ENCODE peak calls at places on chromosomes 1 and 21, in nine cellular contexts. E is AG10803, H is cardiac muscle cell, U is heart left ventricle, Y is left lung, L is K562, I is brain microvascular endothelial cell, X is BJ, T is bronchial epithelial cell. Q is an unnamed sample.

GRCh38 chr1:184299076-184299790 is 87.6 kb upstream of the C1orf21 start:
- DNase-seq in H (no peak), Y (no peak), X (peak), L (no peak), T (peak), I (peak), E (peak), U (no peak), Q (peak)

GRCh38 chr1:168640184-168640583 is 63.8 kb downstream of the XCL1 start:
- DNase-seq in U (no peak), I (no peak), T (no peak), H (no peak), L (no peak), E (no peak), X (no peak), Y (no peak), Q (no peak)

GRCh38 chr1:47776554-47777156 is 220.5 kb downstream of the TRABD2B start:
- DNase-seq in X (no peak), H (no peak), U (no peak), Y (no peak), L (no peak), I (no peak), E (no peak), T (no peak), Q (no peak)

GRCh38 chr1:14476170-14476955 is 122.1 kb upstream of the KAZN start:
- DNase-seq in E (peak), X (no peak), Y (no peak), U (no peak), L (no peak), I (no peak), H (no peak), T (no peak), Q (no peak)

GRCh38 chr21:14673649-14674048 is 127.5 kb upstream of the SAMSN1 start:
- DNase-seq in Y (no peak), L (no peak), E (no peak), U (no peak), I (no peak), X (no peak), H (no peak), T (no peak), Q (no peak)

GRCh38 chr1:211336161-211336560 is 9.5 kb downstream of the TRAF5 start:
- DNase-seq in U (no peak), Y (no peak), T (no peak), E (no peak), I (no peak), H (no peak), L (no peak), X (no peak), Q (no peak)

GRCh38 chr1:226662704-226663326 is 76.3 kb downstream of the ITPKB start:
- DNase-seq in X (peak), H (no peak), L (no peak), E (peak), U (peak), I (peak), Y (peak), T (peak), Q (peak)

GRCh38 chr1:39076127-39076798 is 50.1 kb downstream of the NDUFS5 start:
- DNase-seq in H (no peak), E (peak), Y (no peak), U (peak), I (peak), T (peak), L (peak), X (no peak), Q (peak)

GRCh38 chr1:196309386-196309785 is 298.9 kb downstream of the KCNT2 start:
- DNase-seq in E (peak), I (no peak), X (peak), T (peak), Y (no peak), U (no peak), L (no peak), H (peak), Q (peak)

GRCh38 chr1:78493456-78493855 is 2.7 kb downstream of the PTGFR start:
- DNase-seq in E (peak), X (no peak), T (no peak), H (no peak), Y (no peak), L (no peak), U (no peak), I (no peak), Q (no peak)

GRCh38 chr1:12229386-12229834 is 420 bp upstream of the VPS13D start:
- DNase-seq in I (no peak), U (no peak), L (no peak), H (no peak), Y (no peak), X (no peak), T (no peak), E (no peak), Q (no peak)

GRCh38 chr1:188689542-188689941 is 1788.1 kb downstream of the BRINP3 start:
- DNase-seq in I (peak), E (no peak), X (no peak), Y (no peak), U (no peak), H (no peak), T (no peak), L (no peak), Q (peak)

GRCh38 chr1:94808682-94809081 is 11.5 kb upstream of the SLC44A3 start:
- DNase-seq in L (no peak), Y (no peak), E (no peak), X (no peak), U (no peak), I (no peak), H (no peak), T (no peak), Q (no peak)

GRCh38 chr1:25685938-25686665 is 69.5 kb downstream of the MAN1C1 start:
- DNase-seq in H (no peak), E (no peak), T (no peak), L (no peak), X (no peak), I (no peak), Y (no peak), U (no peak), Q (no peak)

GRCh38 chr1:220808501-220809186 is 21.9 kb downstream of the MTARC1 start:
- DNase-seq in X (no peak), Y (no peak), T (no peak), H (peak), E (no peak), L (no peak), I (peak), U (no peak), Q (peak)

GRCh38 chr1:156153362-156153761 is at the start of gene SEMA4A:
- DNase-seq in U (no peak), I (no peak), T (peak), H (no peak), X (no peak), Y (no peak), L (no peak), E (no peak), Q (peak)

GRCh38 chr1:215970406-215970805 is 403.3 kb downstream of the KCTD3 start:
- DNase-seq in L (no peak), E (peak), H (peak), X (no peak), Y (no peak), T (no peak), U (no peak), I (no peak), Q (no peak)

GRCh38 chr1:107648071-107648470 is 316.9 kb downstream of the VAV3 start:
- DNase-seq in E (peak), U (no peak), L (no peak), T (peak), Y (no peak), H (no peak), I (peak), X (no peak), Q (peak)

GRCh38 chr1:91818713-91818975 is 67.3 kb downstream of the TGFBR3 start:
- DNase-seq in U (no peak), E (no peak), H (no peak), T (no peak), L (no peak), Y (no peak), I (no peak), X (no peak), Q (no peak)

GRCh38 chr21:42991992-42992740 is 17.8 kb downstream of the PKNOX1 start:
- DNase-seq in T (peak), U (no peak), X (peak), L (peak), H (peak), E (peak), Y (peak), I (peak), Q (peak)

GRCh38 chr1:198638894-198639319 is at the start of gene PTPRC:
- DNase-seq in T (no peak), U (no peak), E (no peak), H (no peak), I (no peak), L (no peak), Y (no peak), X (no peak), Q (no peak)

GRCh38 chr21:37593015-37593414 is 226.4 kb downstream of the DYRK1A start:
- DNase-seq in I (no peak), U (no peak), L (no peak), E (no peak), X (no peak), T (no peak), H (peak), Y (no peak), Q (no peak)

GRCh38 chr21:35563885-35564451 is 496.4 kb downstream of the SETD4 start:
- DNase-seq in X (peak), L (no peak), Y (peak), E (peak), H (no peak), T (no peak), I (peak), U (peak), Q (no peak)

GRCh38 chr1:111220302-111220890 is 7.1 kb upstream of the CHI3L2 start:
- DNase-seq in Y (no peak), H (no peak), L (no peak), X (no peak), I (no peak), E (no peak), U (no peak), T (no peak), Q (no peak)

GRCh38 chr1:151858030-151858746 is 4.7 kb upstream of the THEM5 start:
- DNase-seq in Y (no peak), H (no peak), I (no peak), T (peak), L (no peak), X (no peak), E (peak), U (no peak), Q (peak)

GRCh38 chr1:235050911-235051360 is 77.7 kb downstream of the TOMM20 start:
- DNase-seq in H (no peak), L (peak), Y (no peak), E (peak), T (peak), I (peak), U (peak), X (no peak), Q (peak)

GRCh38 chr1:180927348-180927747 is 14.7 kb downstream of the KIAA1614 start:
- DNase-seq in E (no peak), Y (no peak), X (no peak), T (no peak), L (no peak), H (peak), U (no peak), I (no peak), Q (no peak)

GRCh38 chr1:72724951-72725863 is 442.9 kb upstream of the NEGR1 start:
- DNase-seq in L (no peak), U (peak), Y (no peak), T (no peak), E (no peak), X (no peak), H (peak), I (no peak), Q (no peak)

GRCh38 chr1:226568077-226568831 is 19.7 kb downstream of the STUM start:
- DNase-seq in T (no peak), E (peak), I (no peak), H (peak), L (no peak), X (peak), Y (no peak), U (no peak), Q (no peak)

GRCh38 chr1:16903054-16903453 is 7.3 kb downstream of the RNU1-2 start:
- DNase-seq in I (peak), L (no peak), U (no peak), T (peak), H (peak), E (peak), X (peak), Y (no peak), Q (peak)

GRCh38 chr1:54571326-54571725 is 23.3 kb downstream of the ACOT11 start:
- DNase-seq in H (no peak), L (no peak), X (no peak), I (no peak), Y (no peak), U (no peak), T (peak), E (no peak), Q (peak)

DNA sequence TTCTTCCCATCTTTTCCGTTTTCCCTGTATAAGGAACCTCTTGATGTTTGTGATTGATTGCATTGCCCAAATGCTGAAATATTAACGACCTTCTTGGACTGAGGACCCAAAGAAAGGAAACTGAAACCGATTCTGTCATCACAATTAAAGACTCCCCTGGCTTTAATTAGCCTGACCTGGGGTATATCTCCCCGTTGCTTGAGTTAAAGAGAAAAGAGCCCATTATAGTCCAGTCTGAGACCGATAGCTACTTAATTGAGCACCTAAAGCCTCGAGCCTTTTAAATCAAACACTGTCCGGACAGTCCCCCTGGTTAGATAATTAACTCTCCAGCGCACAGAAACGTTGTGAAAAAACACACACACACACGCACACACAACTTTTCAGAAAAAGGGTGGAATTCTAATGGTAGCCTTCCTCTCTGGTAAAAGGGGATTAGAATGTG is 8.0 kb downstream of the LMO4 start:
- DNase-seq in E (no peak), X (no peak), H (no peak), I (no peak), T (no peak), L (no peak), U (no peak), Y (no peak), Q (peak)
- H3K4me3 ChIP-seq in E (peak), X (no peak), H (no peak), I (peak), T (no peak), L (no peak), U (peak), Y (peak), Q (peak)

GRCh38 chr1:171740987-171741871 is 636 bp downstream of the VAMP4 start:
- DNase-seq in H (peak), U (peak), E (peak), Y (peak), X (no peak), T (peak), L (peak), I (peak), Q (peak)
- TF ChIP-seq CTCF in H (peak), U (no peak), E (peak), Y (peak), X (peak), T (peak), L (peak), I (peak), Q (no peak)

GRCh38 chr1:52727956-52728656 is 1.9 kb downstream of the ZYG11B start:
- DNase-seq in U (no peak), I (no peak), X (no peak), Y (no peak), H (no peak), E (no peak), L (no peak), T (peak), Q (peak)
- H3K4me3 ChIP-seq in U (peak), I (no peak), X (no peak), Y (peak), H (peak), E (peak), L (no peak), T (no peak), Q (no peak)

GRCh38 chr1:178774263-178774662 is 49.2 kb downstream of the RALGPS2 start:
- DNase-seq in T (peak), X (no peak), U (no peak), E (peak), L (no peak), Y (no peak), H (peak), I (no peak), Q (peak)
- TF ChIP-seq CTCF in T (no peak), X (no peak), U (peak), E (peak), L (peak), Y (peak), H (peak), I (no peak), Q (no peak)

DNA sequence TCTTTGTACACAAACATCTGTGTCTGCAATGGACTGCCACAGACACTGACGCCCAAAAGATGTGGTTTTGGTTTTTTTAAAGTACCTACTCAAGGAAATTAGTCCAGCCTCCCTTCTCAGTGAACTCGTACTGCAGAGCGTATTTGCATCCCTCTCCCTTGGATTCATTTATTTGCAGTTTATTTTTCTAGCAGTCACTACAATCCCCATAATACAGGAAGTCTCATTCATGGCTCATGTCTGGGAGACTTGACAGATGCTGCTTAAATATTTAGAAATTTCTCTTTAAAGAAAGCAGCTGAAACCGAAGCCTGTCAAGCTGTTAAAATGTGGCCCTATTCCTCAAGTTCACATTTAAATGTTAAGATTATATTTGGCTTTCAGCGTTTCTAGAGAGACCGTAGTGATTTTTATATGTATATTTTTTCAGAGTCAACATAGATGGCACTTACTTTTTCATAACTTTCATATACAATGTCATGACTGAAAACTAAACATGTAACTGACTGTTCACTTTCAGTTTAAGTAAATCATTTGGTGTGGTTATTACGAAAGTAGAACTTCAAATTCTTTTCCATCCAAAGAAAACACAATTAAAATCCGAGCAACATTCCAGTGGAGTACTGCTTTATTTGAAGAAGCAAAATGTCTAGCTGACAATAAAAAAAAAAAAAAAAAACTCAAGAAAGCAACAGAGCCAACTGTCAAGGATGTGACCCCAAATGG is 38.0 kb downstream of the MIS18A start:
- DNase-seq in L (no peak), H (no peak), Y (no peak), T (no peak), U (no peak), X (no peak), I (no peak), E (peak), Q (no peak)
- H3K4me3 ChIP-seq in L (no peak), H (no peak), Y (no peak), T (no peak), U (no peak), X (no peak), I (no peak), E (peak), Q (no peak)

DNA sequence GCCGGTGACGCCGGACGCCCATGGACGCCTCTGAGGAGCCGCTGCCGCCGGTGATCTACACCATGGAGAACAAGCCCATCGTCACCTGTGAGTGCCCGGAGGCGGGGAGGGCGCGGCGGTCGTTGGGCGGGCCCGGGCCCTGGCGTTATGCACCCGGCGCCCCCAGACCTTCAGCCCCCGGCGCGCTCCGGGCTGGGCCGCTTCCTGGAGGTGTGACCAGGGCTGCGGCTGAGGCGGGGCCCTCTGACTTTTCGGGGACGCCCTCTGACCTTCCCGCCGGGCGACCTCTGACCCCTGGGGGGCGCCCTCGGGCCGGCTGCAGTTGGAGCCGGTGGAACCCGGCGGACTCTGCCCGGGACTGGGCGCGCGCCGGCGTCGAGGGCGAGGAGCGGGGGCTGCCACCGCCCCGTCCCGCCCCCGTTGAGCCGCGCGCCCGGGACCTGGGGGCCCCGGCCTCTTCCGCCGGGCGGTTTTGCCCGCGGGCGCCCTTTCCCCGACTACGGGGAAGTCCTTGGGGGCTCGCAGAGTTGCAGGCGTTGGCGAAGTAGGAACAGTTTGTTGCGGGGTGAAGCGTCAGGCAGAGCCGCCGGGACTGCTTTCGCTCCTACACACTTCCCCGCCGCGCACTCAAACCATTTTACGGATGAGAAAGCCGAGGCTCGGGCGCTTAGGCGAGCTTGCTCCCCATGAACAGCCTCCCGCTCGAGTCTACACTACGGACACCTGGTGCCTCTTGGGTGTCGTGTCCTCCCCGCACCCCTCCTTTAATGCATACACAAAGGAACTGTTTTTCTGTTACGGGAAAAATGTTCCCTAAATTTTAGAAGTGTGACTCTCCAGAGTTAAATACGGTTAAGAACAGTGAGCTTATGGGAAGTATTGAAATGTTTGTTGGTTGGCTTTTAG is 618 bp downstream of the TRAPPC10 start:
- DNase-seq in Y (peak), U (peak), H (peak), L (peak), X (no peak), E (peak), T (no peak), I (peak), Q (peak)
- TF ChIP-seq CTCF in Y (no peak), U (no peak), H (no peak), L (peak), X (no peak), E (no peak), T (no peak), I (no peak), Q (no peak)

DNA sequence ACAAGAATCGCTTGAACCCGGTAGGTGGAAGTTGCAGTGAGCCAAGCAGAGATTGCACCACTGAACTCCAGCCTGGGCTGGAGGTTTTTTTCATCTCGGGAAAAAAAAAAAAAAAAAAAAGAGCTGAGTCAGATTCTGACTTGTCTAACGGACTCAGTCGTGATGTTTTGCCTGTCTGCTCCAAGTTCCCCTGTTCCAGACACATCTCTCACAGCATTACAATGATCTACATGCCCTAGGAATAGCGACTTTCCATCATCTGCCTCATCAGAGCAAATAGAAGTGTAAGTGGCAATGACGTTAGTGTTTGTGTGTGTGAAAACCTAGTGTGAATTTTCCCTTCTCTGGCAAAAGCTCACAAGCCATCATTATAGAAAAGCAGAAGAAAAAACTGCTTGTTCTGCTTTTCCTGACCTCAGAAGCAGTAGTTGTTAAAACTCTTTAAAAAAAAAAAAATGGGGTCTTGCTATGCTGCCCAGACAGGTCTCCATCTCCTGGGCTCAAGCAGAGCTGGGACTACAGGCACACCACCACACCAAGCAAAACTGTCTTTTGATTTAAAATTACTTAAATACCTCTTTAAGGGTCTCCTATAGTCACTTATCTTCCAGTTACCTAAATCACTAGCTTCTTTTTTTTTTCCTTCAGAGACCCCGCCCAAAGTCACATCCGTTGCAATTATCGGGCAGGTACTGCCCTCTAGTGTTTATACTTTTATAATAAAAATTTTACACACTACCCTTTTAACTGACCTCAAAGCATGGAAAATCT is 37.3 kb downstream of the PLEKHO1 start:
- DNase-seq in Y (peak), E (peak), X (no peak), I (peak), H (peak), L (peak), U (no peak), T (peak), Q (peak)
- H3K4me3 ChIP-seq in Y (peak), E (peak), X (no peak), I (peak), H (no peak), L (no peak), U (no peak), T (no peak), Q (no peak)